ENCODE peak calls at places on chromosome 2, in four cellular contexts. Q, N, R and I are unnamed samples.

GRCh38 chr2:223057545-223057944 is 5.6 kb downstream of the KCNE4 start:
- DNase-seq in Q (no peak), N (no peak), R (no peak), I (no peak)

GRCh38 chr2:62789918-62790317 is 84.4 kb downstream of the EHBP1 start:
- DNase-seq in Q (no peak), N (no peak), R (no peak), I (no peak)

GRCh38 chr2:1709970-1710560 is 34.2 kb downstream of the PXDN start:
- DNase-seq in Q (no peak), N (no peak), R (no peak), I (no peak)

GRCh38 chr2:173087793-173088493 is 12.3 kb downstream of the MAP3K20 start:
- DNase-seq in N (no peak), Q (no peak), R (no peak), I (no peak)

GRCh38 chr2:6526093-6526824 is 339.4 kb downstream of the CMPK2 start:
- DNase-seq in N (peak), R (peak), Q (no peak), I (no peak)

GRCh38 chr2:209763106-209763505 is 8.5 kb upstream of the UNC80 start:
- DNase-seq in N (no peak), Q (no peak), R (no peak), I (no peak)

GRCh38 chr2:77161009-77161408 is 361.2 kb downstream of the LRRTM4 start:
- DNase-seq in Q (no peak), N (no peak), R (no peak), I (no peak)

GRCh38 chr2:143778981-143779380 is 649.8 kb downstream of the ARHGAP15 start:
- DNase-seq in Q (no peak), N (no peak), R (no peak), I (no peak)

GRCh38 chr2:179936654-179937053 is 70.4 kb downstream of the CWC22 start:
- DNase-seq in N (peak), Q (no peak), R (no peak), I (no peak)

GRCh38 chr2:184072470-184072869 is 525.9 kb upstream of the ZNF804A start:
- DNase-seq in N (no peak), R (no peak), Q (no peak), I (no peak)

GRCh38 chr2:192087398-192087958 is 107.3 kb downstream of the TMEFF2 start:
- DNase-seq in N (no peak), Q (no peak), R (no peak), I (no peak)

GRCh38 chr2:66585616-66586015 is 150.7 kb downstream of the MEIS1 start:
- DNase-seq in R (no peak), N (no peak), Q (no peak), I (no peak)
- TF ChIP-seq EP300 in R (no peak), N (no peak), Q (no peak), I (no peak)

GRCh38 chr2:182715896-182716664 is at the start of gene DNAJC10:
- DNase-seq in N (peak), Q (peak), R (peak), I (peak)

GRCh38 chr2:182717451-182718215 is 1.6 kb downstream of the DNAJC10 start:
- DNase-seq in Q (no peak), N (no peak), R (no peak), I (no peak)

GRCh38 chr2:182716665-182716990 is 571 bp downstream of the DNAJC10 start:
- DNase-seq in N (peak), Q (peak), R (peak), I (no peak)

GRCh38 chr2:182713611-182714010 is 2.4 kb upstream of the DNAJC10 start:
- DNase-seq in R (no peak), N (no peak), Q (no peak), I (no peak)

GRCh38 chr2:182715121-182715895 is 749 bp upstream of the DNAJC10 start:
- DNase-seq in R (no peak), Q (no peak), N (no peak), I (no peak)
- H3K4me3 ChIP-seq in R (peak), Q (peak), N (peak), I (peak)

DNA sequence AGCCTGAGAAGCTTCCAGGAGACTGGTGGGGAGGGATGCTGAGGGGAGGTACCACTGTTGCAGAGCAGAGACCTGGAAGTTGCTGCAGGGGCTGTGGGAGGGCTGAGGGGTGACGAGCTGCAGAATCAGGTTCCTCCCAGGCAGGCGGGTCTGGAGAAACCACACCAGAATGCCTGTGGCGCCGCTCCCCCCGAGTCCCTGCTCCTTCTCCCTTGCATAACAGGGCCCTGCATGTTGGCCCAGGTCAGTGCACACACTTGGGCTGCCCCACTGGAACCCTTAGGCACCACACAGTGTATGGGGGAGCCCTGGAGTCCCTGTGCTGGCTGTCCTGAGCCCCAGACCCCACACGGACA is 60.4 kb downstream of the ARL4C start:
- DNase-seq in R (no peak), N (no peak), Q (no peak), I (no peak)
- TF ChIP-seq CTCF in R (no peak), N (no peak), Q (no peak), I (no peak)

DNA sequence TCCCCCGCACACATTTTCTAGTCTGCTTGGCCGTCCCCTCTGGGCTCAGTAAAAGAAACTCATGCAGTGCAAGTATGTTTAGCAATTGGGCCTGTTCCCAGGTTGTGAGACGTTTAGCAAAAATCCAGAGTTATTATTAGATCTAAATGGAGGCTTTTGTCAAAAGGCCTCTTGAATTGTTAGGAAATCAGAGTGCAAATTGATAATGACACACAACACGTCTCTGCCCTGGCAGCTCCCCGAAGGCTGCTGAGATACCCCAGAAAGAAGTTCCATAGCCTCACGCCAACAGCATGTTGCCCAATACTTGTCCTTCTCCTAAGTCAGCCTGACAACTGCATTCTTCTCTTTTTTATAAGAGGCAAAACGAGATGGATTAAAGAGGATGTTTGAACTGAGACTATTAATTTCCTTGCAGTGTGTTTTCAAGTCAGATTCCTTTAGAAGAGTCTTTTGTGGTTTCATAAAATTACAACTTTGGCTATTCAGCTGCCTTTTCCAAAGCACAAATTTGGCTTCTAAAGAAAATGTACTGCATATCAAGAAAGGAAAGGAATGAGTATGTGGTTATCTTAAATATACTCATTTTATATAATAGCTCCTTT is 202.2 kb downstream of the TRIB2 start:
- DNase-seq in R (peak), N (peak), Q (no peak), I (peak)
- TF ChIP-seq EP300 in R (peak), N (no peak), Q (no peak), I (peak)